ENCODE peak calls at places on chromosomes 5 and 9, in four cellular contexts. W, N, L and Y are unnamed samples.

GRCh38 chr5:60492958-60493357 is 207.0 kb downstream of the DEPDC1B start:
- DNase-seq in L (no peak), W (peak; percentile 53), N (peak; percentile 54), Y (peak; percentile 9)

GRCh38 chr5:170755679-170756456 is 27.7 kb upstream of the GABRP start:
- DNase-seq in N (no peak), L (no peak), W (no peak), Y (no peak)

GRCh38 chr5:169637856-169638190 is 748 bp downstream of the DOCK2 start:
- DNase-seq in L (peak; percentile 85), W (no peak), N (no peak), Y (no peak)

GRCh38 chr5:23027341-23027740 is 174.2 kb upstream of the CDH12 start:
- DNase-seq in N (no peak), L (no peak), W (no peak), Y (no peak)

GRCh38 chr5:139374909-139375308 is 8.2 kb downstream of the SLC23A1 start:
- DNase-seq in W (no peak), N (no peak), L (no peak), Y (no peak)

GRCh38 chr5:116479776-116480675 is 94.6 kb downstream of the SEMA6A start:
- DNase-seq in N (no peak), L (no peak), W (no peak), Y (no peak)

GRCh38 chr9:79129865-79130480 is 441.8 kb upstream of the TLE4 start:
- DNase-seq in W (peak; percentile 71), N (peak; percentile 53), L (peak; percentile 40), Y (peak; percentile 75)

GRCh38 chr5:133220851-133221674 is 169.2 kb downstream of the HSPA4 start:
- DNase-seq in L (no peak), W (peak; percentile 10), N (peak; percentile 43), Y (no peak)

GRCh38 chr9:126672634-126673284 is 59.0 kb downstream of the LMX1B start:
- DNase-seq in W (no peak), N (no peak), L (no peak), Y (no peak)

GRCh38 chr9:122226142-122226757 is 2.5 kb downstream of the LHX6 start:
- DNase-seq in L (no peak), W (no peak), N (no peak), Y (no peak)

GRCh38 chr9:71003346-71003745 is 118.1 kb downstream of the TRPM3 start:
- DNase-seq in L (no peak), W (no peak), N (no peak), Y (no peak)

GRCh38 chr5:170353946-170354345 is 35.2 kb downstream of the KCNMB1 start:
- DNase-seq in N (no peak), W (no peak), L (no peak), Y (no peak)

GRCh38 chr5:178869577-178869976 is 9.8 kb downstream of the ZNF354B start:
- DNase-seq in N (no peak), W (peak; percentile 3), L (no peak), Y (no peak)

GRCh38 chr5:73312872-73313510 is 135.6 kb downstream of the FOXD1 start:
- DNase-seq in L (no peak), N (no peak), W (no peak), Y (peak; percentile 18)

GRCh38 chr5:65186646-65187227 is 295.0 kb downstream of the ADAMTS6 start:
- DNase-seq in W (no peak), L (no peak), N (no peak), Y (peak; percentile 60)

GRCh38 chr9:114303977-114304376 is 18.9 kb upstream of the ORM1 start:
- DNase-seq in N (no peak), W (no peak), L (peak; percentile 1), Y (no peak)

GRCh38 chr9:18268381-18268780 is 205.6 kb upstream of the ADAMTSL1 start:
- DNase-seq in L (no peak), N (peak; percentile 23), W (peak; percentile 80), Y (peak; percentile 69)

GRCh38 chr5:156481741-156482140 is 154.8 kb downstream of the SGCD start:
- DNase-seq in N (no peak), L (no peak), W (no peak), Y (peak; percentile 92)

GRCh38 chr5:135667662-135668061 is 88.9 kb upstream of the CXCL14 start:
- DNase-seq in W (no peak), N (no peak), L (no peak), Y (no peak)

GRCh38 chr5:102638316-102638715 is 116.8 kb upstream of the PAM start:
- DNase-seq in N (peak; percentile 39), L (no peak), W (no peak), Y (peak; percentile 7)

GRCh38 chr5:133930061-133930823 is 38.2 kb downstream of the C5orf15 start:
- DNase-seq in W (peak; percentile 49), L (peak; percentile 85), N (no peak), Y (no peak)

GRCh38 chr9:124875501-124875900 is 13.6 kb downstream of the ARPC5L start:
- DNase-seq in L (no peak), W (no peak), N (no peak), Y (no peak)

GRCh38 chr9:95796029-95796428 is 79.5 kb upstream of the ERCC6L2 start:
- DNase-seq in W (no peak), N (no peak), L (no peak), Y (no peak)

GRCh38 chr9:97903168-97903567 is 19.1 kb downstream of the TRMO start:
- DNase-seq in L (no peak), W (peak; percentile 14), N (no peak), Y (no peak)

GRCh38 chr5:155282503-155283107 is 269.1 kb downstream of the KIF4B start:
- DNase-seq in L (no peak), W (no peak), N (no peak), Y (no peak)

GRCh38 chr5:172607213-172607793 is 33.8 kb upstream of the NEURL1B start:
- DNase-seq in L (no peak), N (no peak), W (no peak), Y (no peak)

GRCh38 chr9:18910858-18911257 is 122.2 kb downstream of the SAXO1 start:
- DNase-seq in L (no peak), N (peak; percentile 64), W (no peak), Y (no peak)

GRCh38 chr9:114662081-114662989 is 4.7 kb upstream of the TEX53 start:
- DNase-seq in W (peak; percentile 47), L (peak; percentile 79), N (peak; percentile 54), Y (peak; percentile 40)

GRCh38 chr5:171418982-171419662 is at the start of gene FGF18:
- DNase-seq in N (peak; percentile 61), L (peak; percentile 49), W (peak; percentile 74), Y (peak; percentile 35)

GRCh38 chr9:4553951-4554381 is 63.7 kb downstream of the SLC1A1 start:
- DNase-seq in L (no peak), W (peak; percentile 66), N (no peak), Y (no peak)

GRCh38 chr5:54049963-54050362 is 260.4 kb downstream of the ARL15 start:
- DNase-seq in W (peak; percentile 68), N (peak; percentile 32), L (no peak), Y (peak; percentile 22)

GRCh38 chr9:86821011-86821845 is 126.1 kb downstream of the GAS1 start:
- DNase-seq in W (no peak), N (no peak), L (no peak), Y (peak; percentile 26)

GRCh38 chr5:332843-333242 is 11.3 kb downstream of the AHRR start:
- DNase-seq in N (no peak), L (peak; percentile 73), W (no peak), Y (no peak)